ENCODE peak calls at places on chromosome 10, in four cellular contexts. A, E, J and K are unnamed samples.

GRCh38 chr10:128147669-128148068 is 21.4 kb upstream of the MKI67 start:
- DNase-seq in J (no peak), E (no peak), A (no peak), K (no peak)

GRCh38 chr10:70440296-70441160 is 953 bp downstream of the NODAL start:
- DNase-seq in J (no peak), A (no peak), E (no peak), K (peak)

GRCh38 chr10:13915710-13916109 is 328.9 kb downstream of the PRPF18 start:
- DNase-seq in A (no peak), J (no peak), E (no peak), K (no peak)

GRCh38 chr10:14017380-14017943 is 313.3 kb downstream of the FRMD4A start:
- DNase-seq in A (peak), E (no peak), J (no peak), K (no peak)

GRCh38 chr10:50396491-50397311 is 145.4 kb upstream of the ASAH2 start:
- DNase-seq in A (no peak), J (no peak), E (peak), K (no peak)

GRCh38 chr10:78778446-78779338 is 290.1 kb upstream of the ZMIZ1 start:
- DNase-seq in J (no peak), E (peak), A (no peak), K (no peak)

GRCh38 chr10:97724341-97724941 is 10.9 kb downstream of the MARVELD1 start:
- DNase-seq in E (no peak), J (no peak), A (no peak), K (no peak)

GRCh38 chr10:78830062-78830974 is 238.4 kb upstream of the ZMIZ1 start:
- DNase-seq in E (no peak), J (no peak), A (no peak), K (no peak)

GRCh38 chr10:102812213-102812876 is 24.9 kb downstream of the CYP17A1 start:
- DNase-seq in E (no peak), A (no peak), J (no peak), K (peak)

GRCh38 chr10:77463967-77464745 is 173.5 kb downstream of the KCNMA1 start:
- DNase-seq in A (no peak), E (no peak), J (no peak), K (no peak)

GRCh38 chr10:35443858-35444257 is 107.5 kb downstream of the CCNY start:
- DNase-seq in A (no peak), E (no peak), J (no peak), K (no peak)

GRCh38 chr10:102198027-102198426 is 28.1 kb upstream of the ELOVL3 start:
- DNase-seq in E (no peak), A (no peak), J (no peak), K (no peak)

GRCh38 chr10:1939016-1939415 is 201.7 kb upstream of the ADARB2 start:
- DNase-seq in E (no peak), J (peak), A (no peak), K (no peak)

GRCh38 chr10:95334793-95335120 is 44.0 kb upstream of the PDLIM1 start:
- DNase-seq in E (no peak), A (no peak), J (no peak), K (no peak)

GRCh38 chr10:1402821-1403507 is 334.4 kb downstream of the ADARB2 start:
- DNase-seq in J (no peak), A (no peak), E (no peak), K (no peak)